ENCODE peak calls at places on chromosomes 4 and X, in ten cellular contexts. One of them, this sample, is unnamed.

GRCh38 chr4:53764761-53765490 is 173.6 kb upstream of the LNX1 start:
- DNase-seq in RPMI7951: no peak
- DNase-seq in GOT3: no peak
- DNase-seq in brain microvascular endothelial cell: no peak
- DNase-seq in naive thymus-derived CD8-positive, alpha-beta T cell: no peak
- DNase-seq in NCI-H82: no peak
- DNase-seq in Caki2: no peak
- DNase-seq in NCI-H2081: no peak
- DNase-seq in activated gamma-delta T cell treated with anti-CD3 and anti-CD28 coated beads, Interleukin-2, amount 50 U/mL, for 16 hours: no peak
- DNase-seq in DMS 273 treated with DMSO at 0.1 percent for 48 hours: no peak
- DNase-seq in this sample: no peak

GRCh38 chrX:77493677-77494553 is 46.7 kb downstream of the FGF16 start:
- DNase-seq in NCI-H82: peak
- DNase-seq in RPMI7951: peak
- DNase-seq in brain microvascular endothelial cell: peak
- DNase-seq in naive thymus-derived CD8-positive, alpha-beta T cell: no peak
- DNase-seq in Caki2: peak
- DNase-seq in GOT3: no peak
- DNase-seq in activated gamma-delta T cell treated with anti-CD3 and anti-CD28 coated beads, Interleukin-2, amount 50 U/mL, for 16 hours: no peak
- DNase-seq in DMS 273 treated with DMSO at 0.1 percent for 48 hours: no peak
- DNase-seq in NCI-H2081: no peak
- DNase-seq in this sample: no peak

GRCh38 chrX:137401092-137401491 is 164.8 kb upstream of the ZIC3 start:
- DNase-seq in NCI-H2081: no peak
- DNase-seq in NCI-H82: no peak
- DNase-seq in brain microvascular endothelial cell: no peak
- DNase-seq in Caki2: no peak
- DNase-seq in naive thymus-derived CD8-positive, alpha-beta T cell: no peak
- DNase-seq in RPMI7951: no peak
- DNase-seq in GOT3: no peak
- DNase-seq in activated gamma-delta T cell treated with anti-CD3 and anti-CD28 coated beads, Interleukin-2, amount 50 U/mL, for 16 hours: no peak
- DNase-seq in DMS 273 treated with DMSO at 0.1 percent for 48 hours: no peak
- DNase-seq in this sample: no peak

GRCh38 chrX:11137543-11138139 is 26.5 kb downstream of the HCCS start:
- DNase-seq in Caki2: peak
- DNase-seq in brain microvascular endothelial cell: peak
- DNase-seq in RPMI7951: peak
- DNase-seq in NCI-H82: peak
- DNase-seq in naive thymus-derived CD8-positive, alpha-beta T cell: no peak
- DNase-seq in DMS 273 treated with DMSO at 0.1 percent for 48 hours: peak
- DNase-seq in activated gamma-delta T cell treated with anti-CD3 and anti-CD28 coated beads, Interleukin-2, amount 50 U/mL, for 16 hours: no peak
- DNase-seq in GOT3: no peak
- DNase-seq in NCI-H2081: peak
- DNase-seq in this sample: no peak

GRCh38 chr4:101162990-101163380 is 184.3 kb downstream of the PPP3CA start:
- DNase-seq in naive thymus-derived CD8-positive, alpha-beta T cell: no peak
- DNase-seq in Caki2: no peak
- DNase-seq in NCI-H2081: no peak
- DNase-seq in RPMI7951: no peak
- DNase-seq in NCI-H82: no peak
- DNase-seq in DMS 273 treated with DMSO at 0.1 percent for 48 hours: no peak
- DNase-seq in activated gamma-delta T cell treated with anti-CD3 and anti-CD28 coated beads, Interleukin-2, amount 50 U/mL, for 16 hours: no peak
- DNase-seq in brain microvascular endothelial cell: no peak
- DNase-seq in GOT3: no peak
- DNase-seq in this sample: no peak

GRCh38 chr4:64564126-64564525 is 154.9 kb upstream of the TECRL start:
- DNase-seq in DMS 273 treated with DMSO at 0.1 percent for 48 hours: no peak
- DNase-seq in brain microvascular endothelial cell: no peak
- DNase-seq in NCI-H82: peak
- DNase-seq in RPMI7951: peak
- DNase-seq in GOT3: no peak
- DNase-seq in NCI-H2081: no peak
- DNase-seq in naive thymus-derived CD8-positive, alpha-beta T cell: no peak
- DNase-seq in activated gamma-delta T cell treated with anti-CD3 and anti-CD28 coated beads, Interleukin-2, amount 50 U/mL, for 16 hours: no peak
- DNase-seq in Caki2: no peak
- DNase-seq in this sample: no peak

GRCh38 chr4:69156913-69157312 is 57.6 kb downstream of the UGT2B11 start:
- DNase-seq in DMS 273 treated with DMSO at 0.1 percent for 48 hours: no peak
- DNase-seq in NCI-H2081: no peak
- DNase-seq in GOT3: no peak
- DNase-seq in Caki2: no peak
- DNase-seq in brain microvascular endothelial cell: no peak
- DNase-seq in naive thymus-derived CD8-positive, alpha-beta T cell: no peak
- DNase-seq in NCI-H82: peak
- DNase-seq in RPMI7951: no peak
- DNase-seq in activated gamma-delta T cell treated with anti-CD3 and anti-CD28 coated beads, Interleukin-2, amount 50 U/mL, for 16 hours: no peak
- DNase-seq in this sample: no peak

GRCh38 chrX:20066968-20067708 is 49.6 kb downstream of the MAP7D2 start:
- DNase-seq in brain microvascular endothelial cell: peak
- DNase-seq in GOT3: no peak
- DNase-seq in DMS 273 treated with DMSO at 0.1 percent for 48 hours: peak
- DNase-seq in activated gamma-delta T cell treated with anti-CD3 and anti-CD28 coated beads, Interleukin-2, amount 50 U/mL, for 16 hours: no peak
- DNase-seq in RPMI7951: peak
- DNase-seq in naive thymus-derived CD8-positive, alpha-beta T cell: no peak
- DNase-seq in NCI-H82: peak
- DNase-seq in Caki2: peak
- DNase-seq in NCI-H2081: peak
- DNase-seq in this sample: no peak

GRCh38 chrX:10582945-10583344 is 37.4 kb downstream of the MID1 start:
- DNase-seq in NCI-H82: no peak
- DNase-seq in DMS 273 treated with DMSO at 0.1 percent for 48 hours: no peak
- DNase-seq in GOT3: no peak
- DNase-seq in activated gamma-delta T cell treated with anti-CD3 and anti-CD28 coated beads, Interleukin-2, amount 50 U/mL, for 16 hours: no peak
- DNase-seq in NCI-H2081: no peak
- DNase-seq in brain microvascular endothelial cell: no peak
- DNase-seq in naive thymus-derived CD8-positive, alpha-beta T cell: no peak
- DNase-seq in Caki2: no peak
- DNase-seq in RPMI7951: peak
- DNase-seq in this sample: no peak

GRCh38 chr4:1870578-1871443 is at the start of gene NSD2:
- DNase-seq in brain microvascular endothelial cell: peak
- DNase-seq in GOT3: peak
- DNase-seq in naive thymus-derived CD8-positive, alpha-beta T cell: peak
- DNase-seq in NCI-H2081: peak
- DNase-seq in Caki2: peak
- DNase-seq in DMS 273 treated with DMSO at 0.1 percent for 48 hours: peak
- DNase-seq in activated gamma-delta T cell treated with anti-CD3 and anti-CD28 coated beads, Interleukin-2, amount 50 U/mL, for 16 hours: peak
- DNase-seq in RPMI7951: peak
- DNase-seq in NCI-H82: peak
- DNase-seq in this sample: peak

GRCh38 chr4:35506161-35506560 is 738.2 kb downstream of the ARAP2 start:
- DNase-seq in DMS 273 treated with DMSO at 0.1 percent for 48 hours: no peak
- DNase-seq in GOT3: no peak
- DNase-seq in Caki2: no peak
- DNase-seq in NCI-H82: no peak
- DNase-seq in activated gamma-delta T cell treated with anti-CD3 and anti-CD28 coated beads, Interleukin-2, amount 50 U/mL, for 16 hours: no peak
- DNase-seq in brain microvascular endothelial cell: no peak
- DNase-seq in RPMI7951: no peak
- DNase-seq in naive thymus-derived CD8-positive, alpha-beta T cell: no peak
- DNase-seq in NCI-H2081: no peak
- DNase-seq in this sample: no peak

GRCh38 chrX:38095971-38096529 is 89.7 kb downstream of the SYTL5 start:
- DNase-seq in brain microvascular endothelial cell: peak
- DNase-seq in NCI-H82: no peak
- DNase-seq in naive thymus-derived CD8-positive, alpha-beta T cell: no peak
- DNase-seq in NCI-H2081: no peak
- DNase-seq in activated gamma-delta T cell treated with anti-CD3 and anti-CD28 coated beads, Interleukin-2, amount 50 U/mL, for 16 hours: no peak
- DNase-seq in RPMI7951: peak
- DNase-seq in Caki2: peak
- DNase-seq in DMS 273 treated with DMSO at 0.1 percent for 48 hours: no peak
- DNase-seq in GOT3: no peak
- DNase-seq in this sample: no peak

GRCh38 chrX:123425904-123426303 is 241.8 kb downstream of the GRIA3 start:
- DNase-seq in activated gamma-delta T cell treated with anti-CD3 and anti-CD28 coated beads, Interleukin-2, amount 50 U/mL, for 16 hours: no peak
- DNase-seq in DMS 273 treated with DMSO at 0.1 percent for 48 hours: no peak
- DNase-seq in Caki2: no peak
- DNase-seq in naive thymus-derived CD8-positive, alpha-beta T cell: no peak
- DNase-seq in brain microvascular endothelial cell: no peak
- DNase-seq in NCI-H2081: no peak
- DNase-seq in NCI-H82: no peak
- DNase-seq in RPMI7951: peak
- DNase-seq in GOT3: no peak
- DNase-seq in this sample: no peak

GRCh38 chrX:46687619-46688018 is 71.3 kb downstream of the SLC9A7 start:
- DNase-seq in NCI-H2081: no peak
- DNase-seq in DMS 273 treated with DMSO at 0.1 percent for 48 hours: no peak
- DNase-seq in Caki2: no peak
- DNase-seq in brain microvascular endothelial cell: no peak
- DNase-seq in RPMI7951: no peak
- DNase-seq in naive thymus-derived CD8-positive, alpha-beta T cell: no peak
- DNase-seq in GOT3: no peak
- DNase-seq in NCI-H82: no peak
- DNase-seq in activated gamma-delta T cell treated with anti-CD3 and anti-CD28 coated beads, Interleukin-2, amount 50 U/mL, for 16 hours: no peak
- DNase-seq in this sample: no peak

GRCh38 chrX:13212191-13212651 is 107.6 kb downstream of the ATXN3L start:
- DNase-seq in GOT3: no peak
- DNase-seq in brain microvascular endothelial cell: no peak
- DNase-seq in activated gamma-delta T cell treated with anti-CD3 and anti-CD28 coated beads, Interleukin-2, amount 50 U/mL, for 16 hours: no peak
- DNase-seq in NCI-H82: peak
- DNase-seq in DMS 273 treated with DMSO at 0.1 percent for 48 hours: no peak
- DNase-seq in naive thymus-derived CD8-positive, alpha-beta T cell: no peak
- DNase-seq in RPMI7951: peak
- DNase-seq in Caki2: no peak
- DNase-seq in NCI-H2081: no peak
- DNase-seq in this sample: no peak

GRCh38 chrX:138921031-138921430 is 209.5 kb upstream of the FGF13 start:
- DNase-seq in DMS 273 treated with DMSO at 0.1 percent for 48 hours: no peak
- DNase-seq in GOT3: no peak
- DNase-seq in brain microvascular endothelial cell: no peak
- DNase-seq in NCI-H82: no peak
- DNase-seq in activated gamma-delta T cell treated with anti-CD3 and anti-CD28 coated beads, Interleukin-2, amount 50 U/mL, for 16 hours: no peak
- DNase-seq in Caki2: no peak
- DNase-seq in RPMI7951: no peak
- DNase-seq in naive thymus-derived CD8-positive, alpha-beta T cell: no peak
- DNase-seq in NCI-H2081: no peak
- DNase-seq in this sample: no peak

GRCh38 chr4:153785830-153786721 is 2.8 kb downstream of the SFRP2 start:
- DNase-seq in RPMI7951: peak
- DNase-seq in DMS 273 treated with DMSO at 0.1 percent for 48 hours: no peak
- DNase-seq in NCI-H82: peak
- DNase-seq in Caki2: peak
- DNase-seq in activated gamma-delta T cell treated with anti-CD3 and anti-CD28 coated beads, Interleukin-2, amount 50 U/mL, for 16 hours: no peak
- DNase-seq in naive thymus-derived CD8-positive, alpha-beta T cell: no peak
- DNase-seq in brain microvascular endothelial cell: no peak
- DNase-seq in NCI-H2081: no peak
- DNase-seq in GOT3: no peak
- DNase-seq in this sample: no peak

GRCh38 chr4:6951880-6952381 is 42.3 kb downstream of the TBC1D14 start:
- DNase-seq in naive thymus-derived CD8-positive, alpha-beta T cell: no peak
- DNase-seq in GOT3: no peak
- DNase-seq in Caki2: no peak
- DNase-seq in DMS 273 treated with DMSO at 0.1 percent for 48 hours: no peak
- DNase-seq in brain microvascular endothelial cell: no peak
- DNase-seq in NCI-H82: no peak
- DNase-seq in RPMI7951: no peak
- DNase-seq in activated gamma-delta T cell treated with anti-CD3 and anti-CD28 coated beads, Interleukin-2, amount 50 U/mL, for 16 hours: no peak
- DNase-seq in NCI-H2081: no peak
- DNase-seq in this sample: no peak

GRCh38 chr4:105989411-105990242 is 94.4 kb downstream of the NPNT start:
- DNase-seq in Caki2: no peak
- DNase-seq in NCI-H2081: no peak
- DNase-seq in GOT3: no peak
- DNase-seq in brain microvascular endothelial cell: no peak
- DNase-seq in DMS 273 treated with DMSO at 0.1 percent for 48 hours: no peak
- DNase-seq in naive thymus-derived CD8-positive, alpha-beta T cell: no peak
- DNase-seq in RPMI7951: peak
- DNase-seq in activated gamma-delta T cell treated with anti-CD3 and anti-CD28 coated beads, Interleukin-2, amount 50 U/mL, for 16 hours: no peak
- DNase-seq in NCI-H82: no peak
- DNase-seq in this sample: no peak

GRCh38 chr4:38386654-38387188 is 277.3 kb upstream of the KLF3 start:
- DNase-seq in naive thymus-derived CD8-positive, alpha-beta T cell: no peak
- DNase-seq in activated gamma-delta T cell treated with anti-CD3 and anti-CD28 coated beads, Interleukin-2, amount 50 U/mL, for 16 hours: no peak
- DNase-seq in DMS 273 treated with DMSO at 0.1 percent for 48 hours: no peak
- DNase-seq in Caki2: no peak
- DNase-seq in RPMI7951: no peak
- DNase-seq in GOT3: no peak
- DNase-seq in brain microvascular endothelial cell: no peak
- DNase-seq in NCI-H82: no peak
- DNase-seq in NCI-H2081: no peak
- DNase-seq in this sample: no peak

GRCh38 chr4:21726255-21726815 is 222.2 kb downstream of the KCNIP4 start:
- DNase-seq in GOT3: no peak
- DNase-seq in naive thymus-derived CD8-positive, alpha-beta T cell: no peak
- DNase-seq in brain microvascular endothelial cell: peak
- DNase-seq in NCI-H82: no peak
- DNase-seq in activated gamma-delta T cell treated with anti-CD3 and anti-CD28 coated beads, Interleukin-2, amount 50 U/mL, for 16 hours: no peak
- DNase-seq in NCI-H2081: no peak
- DNase-seq in Caki2: no peak
- DNase-seq in RPMI7951: no peak
- DNase-seq in DMS 273 treated with DMSO at 0.1 percent for 48 hours: no peak
- DNase-seq in this sample: no peak

GRCh38 chrX:66130469-66130868 is 33.6 kb upstream of the HEPH start:
- DNase-seq in naive thymus-derived CD8-positive, alpha-beta T cell: no peak
- DNase-seq in RPMI7951: no peak
- DNase-seq in GOT3: no peak
- DNase-seq in Caki2: no peak
- DNase-seq in brain microvascular endothelial cell: no peak
- DNase-seq in NCI-H82: no peak
- DNase-seq in activated gamma-delta T cell treated with anti-CD3 and anti-CD28 coated beads, Interleukin-2, amount 50 U/mL, for 16 hours: no peak
- DNase-seq in NCI-H2081: no peak
- DNase-seq in DMS 273 treated with DMSO at 0.1 percent for 48 hours: no peak
- DNase-seq in this sample: no peak

GRCh38 chrX:9500584-9500983 is 35.7 kb downstream of the TBL1X start:
- DNase-seq in NCI-H82: no peak
- DNase-seq in naive thymus-derived CD8-positive, alpha-beta T cell: no peak
- DNase-seq in Caki2: no peak
- DNase-seq in GOT3: no peak
- DNase-seq in NCI-H2081: no peak
- DNase-seq in brain microvascular endothelial cell: no peak
- DNase-seq in RPMI7951: no peak
- DNase-seq in DMS 273 treated with DMSO at 0.1 percent for 48 hours: no peak
- DNase-seq in activated gamma-delta T cell treated with anti-CD3 and anti-CD28 coated beads, Interleukin-2, amount 50 U/mL, for 16 hours: no peak
- DNase-seq in this sample: no peak

GRCh38 chr4:140152760-140153418 is 1.1 kb downstream of the MAML3 start:
- DNase-seq in RPMI7951: peak
- DNase-seq in NCI-H2081: peak
- DNase-seq in Caki2: peak
- DNase-seq in DMS 273 treated with DMSO at 0.1 percent for 48 hours: no peak
- DNase-seq in naive thymus-derived CD8-positive, alpha-beta T cell: peak
- DNase-seq in GOT3: no peak
- DNase-seq in brain microvascular endothelial cell: peak
- DNase-seq in activated gamma-delta T cell treated with anti-CD3 and anti-CD28 coated beads, Interleukin-2, amount 50 U/mL, for 16 hours: peak
- DNase-seq in NCI-H82: peak
- DNase-seq in this sample: no peak

GRCh38 chr4:70505152-70505748 is 13.1 kb upstream of the AMTN start:
- DNase-seq in activated gamma-delta T cell treated with anti-CD3 and anti-CD28 coated beads, Interleukin-2, amount 50 U/mL, for 16 hours: peak
- DNase-seq in NCI-H82: peak
- DNase-seq in NCI-H2081: peak
- DNase-seq in RPMI7951: peak
- DNase-seq in brain microvascular endothelial cell: peak
- DNase-seq in naive thymus-derived CD8-positive, alpha-beta T cell: peak
- DNase-seq in DMS 273 treated with DMSO at 0.1 percent for 48 hours: no peak
- DNase-seq in GOT3: peak
- DNase-seq in Caki2: peak
- DNase-seq in this sample: peak

GRCh38 chrX:74446876-74447275 is 25.6 kb downstream of the SLC16A2 start:
- DNase-seq in naive thymus-derived CD8-positive, alpha-beta T cell: no peak
- DNase-seq in activated gamma-delta T cell treated with anti-CD3 and anti-CD28 coated beads, Interleukin-2, amount 50 U/mL, for 16 hours: no peak
- DNase-seq in RPMI7951: no peak
- DNase-seq in NCI-H82: no peak
- DNase-seq in Caki2: no peak
- DNase-seq in GOT3: no peak
- DNase-seq in NCI-H2081: no peak
- DNase-seq in brain microvascular endothelial cell: no peak
- DNase-seq in DMS 273 treated with DMSO at 0.1 percent for 48 hours: no peak
- DNase-seq in this sample: no peak

GRCh38 chrX:129115104-129115503 is 408.2 kb downstream of the SMARCA1 start:
- DNase-seq in activated gamma-delta T cell treated with anti-CD3 and anti-CD28 coated beads, Interleukin-2, amount 50 U/mL, for 16 hours: no peak
- DNase-seq in NCI-H82: peak
- DNase-seq in RPMI7951: no peak
- DNase-seq in DMS 273 treated with DMSO at 0.1 percent for 48 hours: peak
- DNase-seq in Caki2: peak
- DNase-seq in naive thymus-derived CD8-positive, alpha-beta T cell: no peak
- DNase-seq in NCI-H2081: peak
- DNase-seq in brain microvascular endothelial cell: peak
- DNase-seq in GOT3: no peak
- DNase-seq in this sample: no peak

GRCh38 chr4:162056947-162057346 is 106.9 kb downstream of the FSTL5 start:
- DNase-seq in brain microvascular endothelial cell: no peak
- DNase-seq in NCI-H2081: no peak
- DNase-seq in DMS 273 treated with DMSO at 0.1 percent for 48 hours: peak
- DNase-seq in GOT3: no peak
- DNase-seq in activated gamma-delta T cell treated with anti-CD3 and anti-CD28 coated beads, Interleukin-2, amount 50 U/mL, for 16 hours: no peak
- DNase-seq in RPMI7951: no peak
- DNase-seq in naive thymus-derived CD8-positive, alpha-beta T cell: no peak
- DNase-seq in NCI-H82: peak
- DNase-seq in Caki2: no peak
- DNase-seq in this sample: no peak